ENCODE peak calls at places on chromosomes 11 and 22, in five cellular contexts. P is IMR-90, D is neuronal stem cell, O is H1, U is mesendoderm. M is an unnamed sample.

GRCh38 chr11:27431808-27432207 is 40.8 kb downstream of the LGR4 start:
- DNase-seq in O (no peak), D (no peak), U (no peak), P (no peak), M (no peak)

GRCh38 chr11:1130276-1131032 is 27.3 kb upstream of the MUC5AC start:
- DNase-seq in D (no peak), U (no peak), P (no peak), O (no peak), M (no peak)

GRCh38 chr11:72352859-72353551 is 81.3 kb downstream of the CLPB start:
- DNase-seq in D (peak), P (peak), U (peak), O (no peak), M (peak)

GRCh38 chr11:111631034-111631665 is 28.9 kb downstream of the SIK2 start:
- DNase-seq in D (no peak), P (peak), U (no peak), O (no peak), M (no peak)

GRCh38 chr11:125874556-125875124 is 12.8 kb upstream of the HYLS1 start:
- DNase-seq in O (peak), P (peak), D (peak), U (peak), M (peak)

GRCh38 chr11:128302425-128303186 is 284.8 kb downstream of the ETS1 start:
- DNase-seq in O (no peak), U (peak), D (no peak), P (no peak), M (no peak)

GRCh38 chr22:17230239-17230638 is 11.0 kb upstream of the ADA2 start:
- DNase-seq in O (no peak), P (no peak), D (no peak), U (no peak), M (no peak)

GRCh38 chr11:20563871-20564270 is 35.5 kb upstream of the SLC6A5 start:
- DNase-seq in U (no peak), O (no peak), P (no peak), D (no peak), M (no peak)

GRCh38 chr11:2791139-2791520 is 91.3 kb upstream of the KCNQ1OT1 start:
- DNase-seq in U (no peak), D (no peak), O (peak), P (no peak), M (no peak)

GRCh38 chr11:57761301-57762234 is at the start of gene CTNND1:
- DNase-seq in P (peak), O (peak), D (peak), U (peak), M (peak)

GRCh38 chr22:30782613-30783012 is 87.9 kb downstream of the OSBP2 start:
- DNase-seq in U (no peak), O (no peak), P (peak), D (no peak), M (peak)

GRCh38 chr11:117822031-117822521 is 2.5 kb downstream of the FXYD2 start:
- DNase-seq in D (no peak), P (no peak), U (peak), O (peak), M (no peak)

GRCh38 chr11:103898577-103899336 is 137.7 kb upstream of the DDI1 start:
- DNase-seq in D (no peak), P (no peak), O (no peak), U (no peak), M (no peak)

GRCh38 chr22:39814899-39815298 is 78.7 kb downstream of the ENTHD1 start:
- DNase-seq in O (no peak), D (no peak), U (no peak), P (peak), M (peak)

GRCh38 chr11:118882489-118882888 is 1.2 kb upstream of the CXCR5 start:
- DNase-seq in U (no peak), O (no peak), D (no peak), P (no peak), M (peak)

GRCh38 chr11:72781313-72782080 is 12.3 kb downstream of the STARD10 start:
- DNase-seq in D (no peak), O (peak), U (peak), P (no peak), M (peak)

GRCh38 chr11:2272241-2272945 is 2.0 kb upstream of the ASCL2 start:
- DNase-seq in U (no peak), D (no peak), O (peak), P (no peak), M (no peak)

GRCh38 chr22:25237503-25237902 is 18.1 kb downstream of the CRYBB2 start:
- DNase-seq in O (peak), U (no peak), D (no peak), P (no peak), M (no peak)

GRCh38 chr11:47234669-47235075 is 13.9 kb downstream of the ACP2 start:
- DNase-seq in P (peak), U (no peak), D (no peak), O (no peak), M (no peak)

GRCh38 chr22:23518381-23519187 is 61.5 kb downstream of the IGLL1 start:
- DNase-seq in D (no peak), U (peak), O (no peak), P (no peak), M (no peak)

GRCh38 chr11:127875076-127875475 is 712.3 kb downstream of the ETS1 start:
- DNase-seq in P (no peak), U (no peak), D (no peak), O (no peak), M (no peak)

GRCh38 chr11:27228232-27228631 is 134.8 kb downstream of the CCDC34 start:
- DNase-seq in U (no peak), O (no peak), D (no peak), P (no peak), M (no peak)

GRCh38 chr11:45857834-45858492 is 10.7 kb downstream of the CRY2 start:
- DNase-seq in U (no peak), D (no peak), O (no peak), P (peak), M (peak)

GRCh38 chr11:102798012-102798746 is at the start of gene MMP1:
- DNase-seq in D (no peak), U (no peak), P (peak), O (no peak), M (peak)

GRCh38 chr11:7672960-7673723 is at the start of gene CYB5R2:
- DNase-seq in O (peak), P (peak), U (peak), D (peak), M (peak)

GRCh38 chr11:75334976-75335375 is 16.5 kb downstream of the ARRB1 start:
- DNase-seq in D (no peak), P (no peak), U (peak), O (no peak), M (peak)

GRCh38 chr11:75333022-75333806 is 18.2 kb downstream of the ARRB1 start:
- DNase-seq in U (no peak), P (no peak), O (no peak), D (no peak), M (no peak)

GRCh38 chr11:75334402-75334891 is 17.0 kb downstream of the ARRB1 start:
- DNase-seq in D (no peak), U (peak), O (no peak), P (no peak), M (no peak)

GRCh38 chr11:75337195-75337654 is 14.2 kb downstream of the ARRB1 start:
- DNase-seq in U (no peak), D (no peak), P (peak), O (no peak), M (peak)

DNA sequence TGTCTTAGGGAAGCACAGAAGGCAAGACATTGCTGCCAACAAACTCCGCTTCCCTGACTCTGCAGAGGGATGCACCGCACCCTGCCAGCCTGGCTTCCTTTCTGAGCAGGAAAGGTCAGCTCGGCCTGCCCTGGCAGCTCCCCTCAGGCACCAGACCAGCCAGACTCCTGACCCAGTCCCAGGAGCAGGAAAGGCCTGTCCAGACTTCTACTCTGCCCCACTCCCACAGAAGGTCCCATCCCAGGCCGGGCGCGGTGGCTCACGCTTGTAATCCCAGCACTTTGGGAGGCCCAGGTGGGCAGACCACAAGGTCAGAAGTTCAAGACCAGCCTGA is 17.7 kb downstream of the ARRB1 start:
- DNase-seq in P (no peak), O (no peak), D (no peak), U (no peak), M (no peak)
- H3K4ac ChIP-seq in P (no peak), O (peak), D (no peak), U (no peak), M (peak)

DNA sequence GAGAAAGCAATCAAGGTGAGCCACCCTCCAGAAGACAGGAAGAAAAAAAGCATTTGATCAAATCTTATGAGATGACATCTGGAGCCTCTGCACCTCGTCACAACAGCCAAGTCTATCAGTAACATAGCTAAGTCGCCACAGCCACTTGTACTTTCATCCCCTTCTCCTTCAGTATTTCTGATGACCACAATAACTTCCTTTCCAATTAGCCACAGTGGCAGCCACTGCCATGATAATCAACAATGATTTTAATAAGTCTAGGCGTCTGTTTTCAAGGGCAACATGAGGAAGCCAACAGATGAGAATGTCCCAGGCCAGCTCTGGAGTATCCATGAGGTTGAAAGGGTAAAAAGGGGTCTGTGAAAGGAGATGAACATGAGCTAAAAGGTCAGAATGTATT is 29.9 kb downstream of the RBFOX2 start:
- DNase-seq in O (no peak), U (no peak), P (no peak), D (no peak), M (no peak)
- H2BK15ac ChIP-seq in O (no peak), U (no peak), P (no peak), D (no peak), M (no peak)

DNA sequence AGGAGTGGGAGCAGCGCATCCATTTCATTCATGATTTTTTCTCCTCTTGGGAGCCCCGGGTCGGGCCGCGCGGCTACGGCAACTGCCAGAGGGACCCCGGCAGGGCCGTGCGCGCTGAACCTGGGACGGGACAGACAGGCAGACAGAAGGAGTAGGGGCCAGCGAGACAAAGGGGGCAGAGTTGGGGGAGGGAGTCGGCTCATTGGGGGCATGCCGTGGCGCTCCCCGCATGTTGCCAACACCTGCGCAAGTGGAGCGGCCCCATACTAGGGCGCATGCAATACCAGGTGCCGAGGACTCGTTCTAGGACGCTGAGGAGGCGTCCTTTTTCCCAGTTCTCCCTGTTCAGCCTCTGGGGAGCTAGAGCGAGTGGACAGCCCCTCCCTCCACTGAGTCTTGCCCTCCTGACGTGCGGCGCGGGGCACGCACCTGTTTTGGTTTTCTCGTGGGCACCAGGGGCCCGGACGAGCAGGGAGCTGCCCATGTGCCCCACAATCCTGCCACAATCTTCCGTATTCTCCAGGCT is 531 bp upstream of the PTPN5 start:
- DNase-seq in D (peak), O (no peak), U (peak), P (no peak), M (no peak)
- H3K4me3 ChIP-seq in D (peak), O (peak), U (peak), P (no peak), M (peak)

DNA sequence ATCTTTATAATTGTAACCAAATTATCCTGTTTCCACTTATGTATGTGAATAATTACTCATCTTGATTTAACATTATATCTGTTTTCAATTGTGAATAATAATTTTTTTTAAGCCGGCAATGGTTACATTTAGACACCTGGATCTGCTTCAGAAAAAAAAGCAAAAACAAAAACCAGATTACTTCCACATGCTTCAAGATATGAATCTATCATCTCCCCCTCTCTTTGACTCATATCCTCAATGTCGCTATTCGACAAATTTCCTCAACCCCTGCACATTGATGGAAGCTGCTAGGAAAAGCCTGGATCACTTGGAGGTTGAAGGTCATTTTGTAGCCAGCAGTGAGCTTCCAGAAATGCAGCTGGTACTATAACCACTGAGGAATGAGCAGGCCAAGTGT is 42.7 kb downstream of the SLC1A2 start:
- DNase-seq in D (no peak), U (no peak), P (peak), O (no peak), M (no peak)
- H3K4ac ChIP-seq in D (no peak), U (no peak), P (no peak), O (no peak), M (no peak)

DNA sequence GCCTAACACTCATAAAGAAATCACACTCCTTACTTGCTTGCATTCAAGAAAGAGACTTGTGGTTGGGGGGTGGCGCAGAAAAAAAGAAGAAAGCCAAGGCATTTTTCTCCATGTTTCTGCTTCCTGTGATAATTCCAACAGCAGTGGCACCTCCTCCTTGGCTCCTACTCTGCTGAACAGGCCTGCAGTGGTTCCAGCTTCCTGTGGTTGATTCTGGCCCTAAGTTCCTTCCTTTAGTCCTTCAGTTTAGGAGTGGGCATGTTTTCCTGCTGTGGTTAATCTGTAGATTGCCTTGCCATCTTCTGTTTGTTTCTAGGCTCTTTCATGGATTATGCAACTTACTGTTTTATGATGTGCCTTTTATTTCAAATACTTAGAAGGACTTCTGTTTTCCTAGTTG is 940.4 kb downstream of the DLG2 start:
- DNase-seq in D (no peak), P (no peak), O (no peak), U (peak), M (no peak)
- H2BK15ac ChIP-seq in D (no peak), P (no peak), O (no peak), U (no peak), M (no peak)

DNA sequence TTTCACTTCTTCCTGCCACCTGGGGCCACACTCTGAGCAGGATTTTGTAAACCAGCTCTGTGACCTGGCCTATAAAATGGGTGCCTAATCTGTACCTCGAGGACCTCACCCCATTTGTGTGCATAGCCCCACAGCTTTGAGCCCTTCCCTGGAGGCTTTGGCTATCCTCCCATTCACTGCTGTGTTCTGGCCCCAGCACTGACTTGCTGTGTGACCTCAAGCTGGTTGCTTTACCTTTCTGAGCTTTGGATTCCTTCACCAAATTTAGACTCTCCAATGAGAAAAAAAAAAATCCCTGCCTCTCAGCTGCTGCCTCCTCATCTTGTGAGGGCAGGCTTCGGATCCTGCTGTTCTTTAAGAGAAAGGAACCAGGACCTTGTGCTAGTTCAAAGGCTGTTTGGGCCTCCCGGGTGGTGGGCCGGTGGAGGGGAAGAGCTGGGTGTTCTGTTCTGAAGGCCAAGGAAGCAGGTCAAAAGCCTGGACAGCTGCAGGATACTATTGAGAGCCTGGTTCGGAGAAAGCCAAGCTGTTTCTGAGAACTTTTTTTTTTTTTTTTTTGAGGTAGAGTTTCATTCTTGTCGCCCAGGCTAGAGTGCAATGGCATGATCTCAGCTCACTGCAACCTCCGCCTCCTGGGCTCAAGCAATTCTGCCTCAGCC is 1.1 kb upstream of the PYGM start:
- DNase-seq in D (no peak), U (no peak), P (no peak), O (no peak), M (no peak)
- H3K4me3 ChIP-seq in D (no peak), U (no peak), P (no peak), O (no peak), M (no peak)